ENCODE peak calls at places on chromosomes 11 and 22, in seven cellular contexts. O is lower lobe of right lung; K is CD8-positive, alpha-beta T cell; E is left ventricle myocardium inferior; L is neural progenitor cell; P is A673; U is cardiac muscle cell. C is an unnamed sample.

GRCh38 chr11:65586676-65587075 is 8.9 kb downstream of the KCNK7 start:
- DNase-seq in L (peak), K (no peak), O (no peak), U (peak), E (no peak), P (no peak), C (peak)

GRCh38 chr11:94581926-94582325 is 14.8 kb downstream of the PIWIL4 start:
- DNase-seq in L (peak), P (no peak), O (no peak), E (no peak), K (no peak), U (no peak), C (no peak)

GRCh38 chr11:21475276-21475675 is 717.6 kb upstream of the ANO5 start:
- DNase-seq in P (peak), O (no peak), L (peak), K (no peak), E (no peak), U (no peak), C (no peak)

GRCh38 chr11:65496304-65497140 is 2.3 kb upstream of the MALAT1 start:
- DNase-seq in U (no peak), E (no peak), O (no peak), P (peak), K (no peak), L (no peak), C (no peak)

GRCh38 chr11:47417712-47418111 is 8.5 kb downstream of the PSMC3 start:
- DNase-seq in P (no peak), L (no peak), K (no peak), U (no peak), O (no peak), E (no peak), C (peak)

GRCh38 chr11:117428856-117429229 is 101.2 kb downstream of the CEP164 start:
- DNase-seq in E (no peak), O (no peak), U (no peak), L (no peak), K (no peak), P (no peak), C (no peak)

GRCh38 chr22:17846326-17846992 is 72.2 kb upstream of the BID start:
- DNase-seq in L (no peak), K (no peak), P (no peak), O (no peak), E (no peak), U (no peak), C (no peak)

GRCh38 chr11:111631666-111632039 is 29.4 kb downstream of the SIK2 start:
- DNase-seq in K (no peak), O (no peak), U (no peak), L (no peak), E (no peak), P (peak), C (no peak)

GRCh38 chr22:46136539-46137217 is 13.6 kb upstream of the PPARA start:
- DNase-seq in O (no peak), L (no peak), K (no peak), E (no peak), P (no peak), U (peak), C (no peak)

GRCh38 chr11:19673924-19674390 is 38.7 kb upstream of the NAV2 start:
- DNase-seq in O (peak), L (peak), K (no peak), E (peak), P (peak), U (peak), C (peak)

GRCh38 chr11:30395751-30396150 is 72.8 kb downstream of the ARL14EP start:
- DNase-seq in P (no peak), O (no peak), L (no peak), E (no peak), K (no peak), U (no peak), C (no peak)

GRCh38 chr11:67240575-67241389 is 25.5 kb upstream of the GRK2 start:
- DNase-seq in O (peak), L (peak), K (peak), P (peak), E (peak), U (peak), C (peak)

GRCh38 chr11:128135451-128135850 is 451.9 kb downstream of the ETS1 start:
- DNase-seq in E (no peak), K (no peak), P (no peak), U (no peak), O (no peak), L (peak), C (no peak)

GRCh38 chr22:45226681-45227186 is 14.0 kb downstream of the KIAA0930 start:
- DNase-seq in P (no peak), U (no peak), K (no peak), E (no peak), L (no peak), O (peak), C (peak)

GRCh38 chr11:4607111-4607510 is 920 bp downstream of the TRIM68 start:
- DNase-seq in L (no peak), K (no peak), E (no peak), P (peak), O (no peak), U (no peak), C (no peak)

GRCh38 chr11:90737328-90738050 is 514.6 kb upstream of the CHORDC1 start:
- DNase-seq in E (no peak), P (peak), K (no peak), L (peak), O (no peak), U (no peak), C (no peak)
- H3K27ac ChIP-seq in E (no peak), P (no peak), K (no peak), L (no peak), O (no peak), U (no peak), C (no peak)

GRCh38 chr11:6481012-6481923 is at the start of the genes ARFIP2 and TIMM10B:
- DNase-seq in O (peak), U (peak), L (peak), P (peak), E (peak), K (peak), C (peak)

GRCh38 chr11:6480299-6480914 is 724 bp downstream of the ARFIP2 start:
- DNase-seq in E (no peak), U (no peak), O (no peak), L (no peak), K (no peak), P (no peak), C (no peak)

GRCh38 chr11:6483015-6483414 is 1.7 kb downstream of the TIMM10B start:
- DNase-seq in L (no peak), P (no peak), O (no peak), K (no peak), U (no peak), E (no peak), C (no peak)

GRCh38 chr11:6481924-6482275 is 599 bp downstream of the TIMM10B start:
- DNase-seq in P (no peak), L (no peak), U (no peak), E (no peak), O (no peak), K (no peak), C (no peak)

DNA sequence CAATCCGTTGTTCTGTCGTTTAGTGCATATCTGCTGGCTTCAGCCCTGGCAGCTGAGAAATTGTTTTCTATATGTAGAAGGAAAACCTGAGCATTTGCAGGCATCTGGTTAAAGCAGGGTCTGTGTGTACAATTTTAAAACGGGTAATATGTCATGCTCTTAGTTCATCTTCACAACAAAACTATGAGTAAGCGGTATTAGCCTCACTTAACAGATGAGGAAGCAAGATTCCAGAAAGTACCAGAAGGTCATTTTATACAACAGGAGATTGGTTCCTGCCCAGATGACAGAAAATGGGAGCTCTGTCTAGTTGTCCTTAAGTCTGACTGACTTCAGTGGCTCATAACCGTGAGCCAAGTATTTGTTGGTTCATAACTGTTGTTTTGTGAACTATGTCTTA is 1.1 kb downstream of the TIMM10B start:
- DNase-seq in P (no peak), E (no peak), K (no peak), O (no peak), U (no peak), L (no peak), C (no peak)
- H3K27ac ChIP-seq in P (peak), E (peak), K (peak), O (peak), U (peak), L (no peak), C (peak)

GRCh38 chr22:50342651-50343540 is at the start of gene PPP6R2:
- DNase-seq in K (peak), P (peak), L (peak), U (peak), E (peak), O (peak), C (peak)

GRCh38 chr22:50340157-50340879 is 2.8 kb upstream of the PPP6R2 start:
- DNase-seq in O (no peak), U (peak), K (no peak), L (peak), P (no peak), E (no peak), C (no peak)

GRCh38 chr22:50341977-50342650 is 1.0 kb upstream of the PPP6R2 start:
- DNase-seq in O (peak), E (peak), K (peak), U (peak), L (peak), P (peak), C (peak)

GRCh38 chr22:50346415-50346945 is 3.4 kb downstream of the PPP6R2 start:
- DNase-seq in E (no peak), L (peak), O (no peak), P (no peak), K (no peak), U (no peak), C (no peak)

GRCh38 chr22:50343541-50343935 is 411 bp downstream of the PPP6R2 start:
- DNase-seq in K (peak), P (no peak), L (no peak), E (no peak), O (no peak), U (no peak), C (no peak)
- H3K27ac ChIP-seq in K (peak), P (peak), L (peak), E (peak), O (peak), U (peak), C (peak)

DNA sequence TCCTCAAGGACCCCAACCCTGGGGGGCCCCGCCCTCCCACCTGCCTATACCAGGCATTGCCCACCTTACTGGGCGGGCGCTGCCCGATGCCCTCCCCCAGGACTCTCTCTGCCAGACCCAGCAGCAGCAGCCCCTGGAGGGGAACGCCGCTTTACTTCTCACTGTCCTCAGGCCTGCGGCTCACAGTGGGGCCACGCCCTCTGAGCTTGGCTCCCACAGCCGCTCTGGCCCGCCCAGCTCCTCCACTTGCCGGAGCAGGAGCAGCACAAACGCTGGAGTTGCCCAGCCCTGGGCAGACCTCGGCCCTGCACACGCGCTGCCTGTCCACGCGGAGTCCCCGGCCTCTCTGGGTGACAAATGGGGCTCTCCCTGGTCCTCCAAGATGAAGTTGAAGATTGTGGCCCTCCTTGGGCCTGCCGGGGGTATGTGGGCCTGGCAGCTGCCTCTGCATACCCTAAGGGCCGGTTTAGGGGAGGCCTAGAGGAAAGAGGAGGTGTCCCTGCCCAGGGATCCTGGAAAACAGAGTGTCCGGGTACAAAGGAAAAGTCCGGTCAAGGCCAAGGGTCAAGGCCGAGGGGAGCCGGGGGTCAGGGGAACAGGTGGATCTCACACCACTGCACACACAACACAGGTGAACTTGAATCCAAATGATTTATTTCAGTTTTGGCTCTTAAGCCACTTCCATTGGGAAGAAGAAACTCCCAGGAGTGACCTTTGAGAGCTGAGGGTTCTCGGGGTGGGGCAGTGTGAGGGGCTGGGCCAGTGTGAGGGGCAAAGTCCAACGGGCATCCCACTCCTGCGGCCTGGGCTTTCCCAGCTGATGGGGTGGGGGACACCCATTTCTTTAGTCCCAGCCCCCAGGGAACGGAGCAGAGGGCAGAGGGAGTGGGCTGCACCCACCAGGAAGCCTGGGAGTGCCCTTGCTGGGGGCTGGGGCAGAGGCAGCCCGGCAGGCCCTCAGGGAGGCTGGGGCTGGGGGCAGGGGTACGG is 674 bp upstream of the BAIAP2L2 start:
- DNase-seq in U (no peak), E (no peak), L (peak), P (no peak), O (peak), K (no peak), C (no peak)
- H3K27ac ChIP-seq in U (no peak), E (no peak), L (no peak), P (no peak), O (no peak), K (no peak), C (no peak)

GRCh38 chr22:32815059-32815458 is 13.6 kb downstream of the TIMP3 start:
- DNase-seq in E (no peak), P (no peak), K (no peak), O (no peak), L (no peak), U (no peak), C (no peak)
- H3K27ac ChIP-seq in E (peak), P (no peak), K (no peak), O (no peak), L (no peak), U (no peak), C (peak)

GRCh38 chr11:125600663-125601062 is 8.0 kb downstream of the STT3A start:
- DNase-seq in E (no peak), P (no peak), O (no peak), K (no peak), U (no peak), L (no peak), C (no peak)
- H3K27ac ChIP-seq in E (no peak), P (no peak), O (no peak), K (no peak), U (no peak), L (no peak), C (no peak)

GRCh38 chr11:131165036-131165435 is 205.4 kb upstream of the NTM start:
- DNase-seq in K (no peak), O (no peak), P (no peak), E (no peak), U (no peak), L (no peak), C (no peak)

GRCh38 chr11:131172011-131172410 is 198.4 kb upstream of the NTM start:
- DNase-seq in P (no peak), K (no peak), U (no peak), O (no peak), E (no peak), L (no peak), C (no peak)

GRCh38 chr11:131169057-131169456 is 201.4 kb upstream of the NTM start:
- DNase-seq in E (no peak), K (no peak), O (no peak), U (no peak), P (no peak), L (no peak), C (no peak)
- H3K27ac ChIP-seq in E (no peak), K (no peak), O (no peak), U (no peak), P (no peak), L (no peak), C (no peak)

GRCh38 chr11:62464655-62465054 is 45.8 kb downstream of the SCGB1A1 start:
- DNase-seq in P (no peak), E (no peak), K (no peak), U (no peak), L (no peak), O (no peak), C (no peak)
- H3K27ac ChIP-seq in P (no peak), E (no peak), K (no peak), U (no peak), L (no peak), O (no peak), C (no peak)

GRCh38 chr11:123579482-123579812 is 75.0 kb downstream of the SCN3B start:
- DNase-seq in U (no peak), E (no peak), L (no peak), P (no peak), O (no peak), K (no peak), C (no peak)
- H3K27ac ChIP-seq in U (no peak), E (no peak), L (no peak), P (no peak), O (no peak), K (no peak), C (no peak)